ENCODE peak calls at places on chromosomes 7 and 10, in eight cellular contexts. One of them, this sample, is unnamed.

GRCh38 chr10:111493024-111493625 is 416.3 kb downstream of the ADRA2A start:
- DNase-seq in GM12865: no peak
- DNase-seq in cardiac muscle cell: no peak
- DNase-seq in tibial artery: no peak
- DNase-seq in sigmoid colon: no peak
- DNase-seq in cardiac fibroblast: no peak
- DNase-seq in lower leg skin: no peak
- DNase-seq in upper lobe of left lung: no peak
- DNase-seq in this sample: no peak

GRCh38 chr7:128104109-128104742 is 73.0 kb upstream of the LRRC4 start:
- DNase-seq in sigmoid colon: no peak
- DNase-seq in cardiac fibroblast: peak
- DNase-seq in GM12865: peak
- DNase-seq in upper lobe of left lung: no peak
- DNase-seq in lower leg skin: no peak
- DNase-seq in tibial artery: no peak
- DNase-seq in cardiac muscle cell: no peak
- DNase-seq in this sample: no peak

GRCh38 chr7:77687100-77687746 is 9.0 kb upstream of the RSBN1L start:
- DNase-seq in GM12865: no peak
- DNase-seq in lower leg skin: no peak
- DNase-seq in cardiac muscle cell: no peak
- DNase-seq in cardiac fibroblast: peak
- DNase-seq in tibial artery: no peak
- DNase-seq in sigmoid colon: no peak
- DNase-seq in upper lobe of left lung: no peak
- DNase-seq in this sample: no peak

GRCh38 chr7:147088916-147089315 is 972.3 kb downstream of the CNTNAP2 start:
- DNase-seq in GM12865: no peak
- DNase-seq in upper lobe of left lung: no peak
- DNase-seq in sigmoid colon: no peak
- DNase-seq in cardiac fibroblast: no peak
- DNase-seq in cardiac muscle cell: peak
- DNase-seq in tibial artery: no peak
- DNase-seq in lower leg skin: no peak
- DNase-seq in this sample: no peak

GRCh38 chr10:86073199-86073977 is 293.2 kb downstream of the GRID1 start:
- DNase-seq in cardiac muscle cell: no peak
- DNase-seq in sigmoid colon: no peak
- DNase-seq in lower leg skin: no peak
- DNase-seq in GM12865: no peak
- DNase-seq in cardiac fibroblast: no peak
- DNase-seq in tibial artery: no peak
- DNase-seq in upper lobe of left lung: no peak
- DNase-seq in this sample: no peak

GRCh38 chr7:148575640-148576411 is 14.7 kb upstream of the C7orf33 start:
- DNase-seq in sigmoid colon: peak
- DNase-seq in cardiac muscle cell: peak
- DNase-seq in GM12865: peak
- DNase-seq in cardiac fibroblast: peak
- DNase-seq in upper lobe of left lung: peak
- DNase-seq in tibial artery: peak
- DNase-seq in lower leg skin: peak
- DNase-seq in this sample: peak

GRCh38 chr7:151006590-151007300 is 15.9 kb downstream of the NOS3 start:
- DNase-seq in GM12865: no peak
- DNase-seq in sigmoid colon: no peak
- DNase-seq in upper lobe of left lung: no peak
- DNase-seq in lower leg skin: no peak
- DNase-seq in tibial artery: no peak
- DNase-seq in cardiac fibroblast: no peak
- DNase-seq in cardiac muscle cell: no peak
- DNase-seq in this sample: no peak

GRCh38 chr7:39410582-39410981 is 155.6 kb upstream of the YAE1 start:
- DNase-seq in cardiac fibroblast: peak
- DNase-seq in lower leg skin: no peak
- DNase-seq in sigmoid colon: no peak
- DNase-seq in GM12865: no peak
- DNase-seq in upper lobe of left lung: no peak
- DNase-seq in tibial artery: no peak
- DNase-seq in cardiac muscle cell: no peak
- DNase-seq in this sample: no peak

GRCh38 chr7:98387544-98388226 is 13.2 kb downstream of the BAIAP2L1 start:
- DNase-seq in upper lobe of left lung: no peak
- DNase-seq in lower leg skin: no peak
- DNase-seq in tibial artery: no peak
- DNase-seq in sigmoid colon: no peak
- DNase-seq in GM12865: no peak
- DNase-seq in cardiac fibroblast: no peak
- DNase-seq in cardiac muscle cell: no peak
- DNase-seq in this sample: peak

DNA sequence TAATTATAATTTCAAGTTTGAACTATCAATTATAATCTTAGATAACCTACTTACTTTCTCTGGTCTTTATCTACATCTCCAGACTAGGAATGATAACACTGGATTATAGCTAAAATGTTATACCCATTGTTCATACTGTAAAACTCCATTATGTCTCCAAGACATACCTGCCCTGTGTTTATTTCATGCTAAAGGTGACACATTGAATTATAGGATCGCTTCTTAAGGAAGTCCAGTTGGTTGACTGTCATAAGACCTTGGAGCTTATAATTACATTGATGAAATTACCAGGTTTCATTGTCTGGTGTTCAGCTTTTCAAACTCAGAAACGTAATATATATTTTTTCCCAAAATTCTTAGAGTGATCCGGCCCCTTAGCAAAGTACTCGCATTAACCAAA is 15.5 kb upstream of the HERC4 start:
- DNase-seq in upper lobe of left lung: no peak
- DNase-seq in cardiac fibroblast: no peak
- DNase-seq in sigmoid colon: no peak
- DNase-seq in cardiac muscle cell: no peak
- DNase-seq in lower leg skin: no peak
- DNase-seq in GM12865: no peak
- DNase-seq in tibial artery: no peak
- DNase-seq in this sample: no peak
- H3K4me3 ChIP-seq in upper lobe of left lung: no peak
- H3K4me3 ChIP-seq in cardiac fibroblast: no peak
- H3K4me3 ChIP-seq in sigmoid colon: no peak
- H3K4me3 ChIP-seq in cardiac muscle cell: no peak
- H3K4me3 ChIP-seq in lower leg skin: no peak
- H3K4me3 ChIP-seq in GM12865: no peak
- H3K4me3 ChIP-seq in tibial artery: no peak
- H3K4me3 ChIP-seq in this sample: no peak

GRCh38 chr10:99395750-99396445 is 34.5 kb downstream of the GOT1 start:
- DNase-seq in lower leg skin: no peak
- DNase-seq in cardiac muscle cell: no peak
- DNase-seq in tibial artery: no peak
- DNase-seq in sigmoid colon: no peak
- DNase-seq in GM12865: no peak
- DNase-seq in upper lobe of left lung: peak
- DNase-seq in cardiac fibroblast: peak
- DNase-seq in this sample: no peak
- H3K4me3 ChIP-seq in lower leg skin: no peak
- H3K4me3 ChIP-seq in cardiac muscle cell: no peak
- H3K4me3 ChIP-seq in tibial artery: no peak
- H3K4me3 ChIP-seq in sigmoid colon: no peak
- H3K4me3 ChIP-seq in GM12865: no peak
- H3K4me3 ChIP-seq in upper lobe of left lung: no peak
- H3K4me3 ChIP-seq in cardiac fibroblast: no peak
- H3K4me3 ChIP-seq in this sample: no peak

GRCh38 chr7:76185187-76185915 is 16.3 kb upstream of the SRRM3 start:
- DNase-seq in tibial artery: no peak
- DNase-seq in upper lobe of left lung: no peak
- DNase-seq in GM12865: no peak
- DNase-seq in sigmoid colon: no peak
- DNase-seq in cardiac muscle cell: peak
- DNase-seq in cardiac fibroblast: no peak
- DNase-seq in lower leg skin: no peak
- DNase-seq in this sample: no peak
- H3K4me3 ChIP-seq in tibial artery: no peak
- H3K4me3 ChIP-seq in upper lobe of left lung: no peak
- H3K4me3 ChIP-seq in GM12865: no peak
- H3K4me3 ChIP-seq in sigmoid colon: no peak
- H3K4me3 ChIP-seq in cardiac muscle cell: no peak
- H3K4me3 ChIP-seq in cardiac fibroblast: no peak
- H3K4me3 ChIP-seq in lower leg skin: no peak
- H3K4me3 ChIP-seq in this sample: no peak

DNA sequence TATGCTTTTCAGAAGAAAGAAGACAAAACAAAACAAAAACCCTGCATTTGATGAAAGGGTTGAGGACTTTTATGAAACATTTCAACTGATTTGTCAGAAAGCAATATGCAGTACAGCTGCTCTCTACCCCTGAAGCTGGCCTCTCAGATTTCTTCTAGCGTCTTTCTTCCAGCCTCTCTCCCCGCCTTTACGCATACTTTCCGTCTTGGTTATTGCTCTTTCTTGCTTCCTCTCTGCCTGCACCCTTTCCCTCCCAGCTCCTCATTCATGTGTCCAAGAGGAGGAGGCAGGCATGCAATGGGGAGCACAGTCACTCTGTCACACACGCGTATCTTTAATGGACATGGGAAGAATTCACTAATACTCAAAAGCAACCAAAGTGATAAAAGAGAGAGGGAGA is 91.0 kb upstream of the COL1A2 start:
- DNase-seq in tibial artery: no peak
- DNase-seq in GM12865: no peak
- DNase-seq in lower leg skin: no peak
- DNase-seq in cardiac muscle cell: peak
- DNase-seq in upper lobe of left lung: no peak
- DNase-seq in cardiac fibroblast: peak
- DNase-seq in sigmoid colon: peak
- DNase-seq in this sample: no peak
- H3K4me3 ChIP-seq in tibial artery: no peak
- H3K4me3 ChIP-seq in GM12865: no peak
- H3K4me3 ChIP-seq in lower leg skin: no peak
- H3K4me3 ChIP-seq in cardiac muscle cell: no peak
- H3K4me3 ChIP-seq in upper lobe of left lung: no peak
- H3K4me3 ChIP-seq in cardiac fibroblast: no peak
- H3K4me3 ChIP-seq in sigmoid colon: no peak
- H3K4me3 ChIP-seq in this sample: no peak

GRCh38 chr7:142407939-142408573 is 150.2 kb upstream of the PRSS58 start:
- DNase-seq in tibial artery: no peak
- DNase-seq in sigmoid colon: no peak
- DNase-seq in cardiac fibroblast: peak
- DNase-seq in lower leg skin: no peak
- DNase-seq in upper lobe of left lung: no peak
- DNase-seq in cardiac muscle cell: no peak
- DNase-seq in GM12865: no peak
- DNase-seq in this sample: no peak
- H3K4me3 ChIP-seq in tibial artery: peak
- H3K4me3 ChIP-seq in sigmoid colon: no peak
- H3K4me3 ChIP-seq in cardiac fibroblast: peak
- H3K4me3 ChIP-seq in lower leg skin: no peak
- H3K4me3 ChIP-seq in upper lobe of left lung: peak
- H3K4me3 ChIP-seq in cardiac muscle cell: no peak
- H3K4me3 ChIP-seq in GM12865: no peak
- H3K4me3 ChIP-seq in this sample: no peak

DNA sequence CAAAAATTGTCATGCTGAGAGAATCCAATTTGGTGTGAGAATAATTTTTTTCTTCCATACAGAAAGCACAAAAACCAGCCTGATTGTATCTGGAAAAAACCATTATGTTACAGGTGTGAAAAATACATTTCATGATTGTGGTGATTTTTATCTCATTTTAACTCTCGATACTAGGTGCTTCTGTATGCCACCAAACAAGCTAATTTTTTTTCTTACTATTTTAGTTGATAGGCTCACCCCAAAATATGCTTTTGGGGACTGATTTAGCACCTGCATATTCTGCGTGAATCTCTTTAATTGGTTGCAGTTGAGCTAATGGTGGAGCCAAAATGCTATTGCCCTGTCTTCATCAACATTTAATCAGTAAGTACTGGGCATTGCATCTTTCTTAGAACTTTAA is 1.9 kb downstream of the DMTF1 start:
- DNase-seq in cardiac fibroblast: no peak
- DNase-seq in upper lobe of left lung: no peak
- DNase-seq in sigmoid colon: no peak
- DNase-seq in lower leg skin: no peak
- DNase-seq in GM12865: peak
- DNase-seq in tibial artery: no peak
- DNase-seq in cardiac muscle cell: no peak
- DNase-seq in this sample: no peak
- H3K4me3 ChIP-seq in cardiac fibroblast: peak
- H3K4me3 ChIP-seq in upper lobe of left lung: peak
- H3K4me3 ChIP-seq in sigmoid colon: peak
- H3K4me3 ChIP-seq in lower leg skin: no peak
- H3K4me3 ChIP-seq in GM12865: peak
- H3K4me3 ChIP-seq in tibial artery: peak
- H3K4me3 ChIP-seq in cardiac muscle cell: peak
- H3K4me3 ChIP-seq in this sample: no peak

This sample was measured in small intestine.